ENCODE peak calls at places on chromosomes 1 and 21, in six cellular contexts. N is stomach, C is GM12878, K is AG09319, O is AG09309, D is cardiac fibroblast. Z is an unnamed sample.

GRCh38 chr1:232872738-232873137 is 67.5 kb downstream of the MAP10 start:
- DNase-seq in O (no peak), N (no peak), D (no peak), C (no peak), K (no peak), Z (no peak)

GRCh38 chr1:82330330-82330729 is 529.6 kb downstream of the ADGRL2 start:
- DNase-seq in C (no peak), D (no peak), K (no peak), O (no peak), N (no peak), Z (no peak)

GRCh38 chr1:226425431-226426031 is 17.6 kb upstream of the PARP1 start:
- DNase-seq in O (no peak), D (no peak), N (no peak), C (no peak), K (no peak), Z (no peak)

GRCh38 chr1:26785611-26786436 is 1.9 kb upstream of the PIGV start:
- DNase-seq in N (no peak), C (no peak), O (no peak), K (no peak), D (peak; percentile 38), Z (no peak)

GRCh38 chr1:53982034-53982761 is 35.8 kb downstream of the LDLRAD1 start:
- DNase-seq in K (no peak), C (no peak), O (no peak), N (no peak), D (peak; percentile 40), Z (no peak)

GRCh38 chr1:160032165-160032827 is 506 bp upstream of the PIGM start:
- DNase-seq in K (no peak), O (no peak), N (no peak), D (peak; percentile 6), C (no peak), Z (no peak)

GRCh38 chr1:228062812-228063211 is 19.7 kb upstream of the ARF1 start:
- DNase-seq in N (peak; percentile 23), D (no peak), C (no peak), O (no peak), K (no peak), Z (no peak)

GRCh38 chr1:176949033-176949662 is 215.4 kb downstream of the ASTN1 start:
- DNase-seq in O (no peak), K (no peak), N (peak; percentile 82), D (peak; percentile 7), C (no peak), Z (peak; percentile 25)

GRCh38 chr1:53530550-53530949 is 71.4 kb downstream of the DMRTB1 start:
- DNase-seq in C (no peak), D (no peak), K (no peak), N (no peak), O (no peak), Z (no peak)

GRCh38 chr1:184449916-184450315 is 63.1 kb downstream of the C1orf21 start:
- DNase-seq in D (no peak), N (no peak), K (no peak), C (no peak), O (no peak), Z (no peak)

GRCh38 chr1:70675737-70676156 is 264.7 kb downstream of the CTH start:
- DNase-seq in N (no peak), O (no peak), K (no peak), D (no peak), C (no peak), Z (no peak)

GRCh38 chr1:179955318-179955638 is 668 bp downstream of the CEP350 start:
- DNase-seq in C (no peak), D (peak; percentile 33), K (no peak), N (no peak), O (no peak), Z (no peak)

GRCh38 chr1:208230668-208231529 is 13.3 kb downstream of the PLXNA2 start:
- DNase-seq in K (no peak), C (no peak), D (no peak), O (no peak), N (no peak), Z (no peak)

GRCh38 chr1:38084700-38085099 is 38.1 kb upstream of the POU3F1 start:
- DNase-seq in O (no peak), D (no peak), N (no peak), C (no peak), K (no peak), Z (no peak)

GRCh38 chr21:29989634-29990234 is 49.9 kb upstream of the GRIK1 start:
- DNase-seq in K (no peak), C (no peak), D (no peak), O (no peak), N (no peak), Z (no peak)

GRCh38 chr1:180773210-180773865 is 139.4 kb upstream of the KIAA1614 start:
- DNase-seq in K (no peak), C (no peak), D (peak; percentile 79), N (no peak), O (no peak), Z (no peak)

GRCh38 chr1:69451196-69451595 is 116.5 kb upstream of the LRRC7 start:
- DNase-seq in D (no peak), O (no peak), C (no peak), K (no peak), N (no peak), Z (no peak)

GRCh38 chr1:116693759-116694482 is 26.4 kb upstream of the IGSF3 start:
- DNase-seq in D (peak; percentile 80), K (no peak), N (no peak), O (peak; percentile 46), C (no peak), Z (no peak)

GRCh38 chr1:207084701-207085180 is 3.9 kb upstream of the C4BPB start:
- DNase-seq in O (no peak), D (peak; percentile 71), C (no peak), K (peak; percentile 7), N (peak; percentile 57), Z (peak; percentile 49)

GRCh38 chr1:16172232-16172830 is 16.5 kb upstream of the EPHA2 start:
- DNase-seq in O (no peak), C (no peak), N (no peak), K (no peak), D (no peak), Z (no peak)

GRCh38 chr1:53376742-53377437 is 49.0 kb upstream of the LRP8 start:
- DNase-seq in D (no peak), C (no peak), K (no peak), N (peak; percentile 10), O (no peak), Z (no peak)

GRCh38 chr1:108000620-108001105 is 35.7 kb upstream of the VAV3 start:
- DNase-seq in C (no peak), D (peak; percentile 89), N (peak; percentile 64), K (no peak), O (no peak), Z (no peak)

GRCh38 chr1:61238371-61238689 is 156.0 kb downstream of the NFIA start:
- DNase-seq in C (no peak), O (no peak), N (no peak), D (no peak), K (no peak), Z (no peak)

GRCh38 chr21:35273331-35273730 is 224.2 kb upstream of the RUNX1 start:
- DNase-seq in D (no peak), N (peak; percentile 52), O (no peak), C (no peak), K (no peak), Z (no peak)

GRCh38 chr1:105485207-105485606 is 1571.3 kb upstream of the PRMT6 start:
- DNase-seq in D (peak; percentile 37), K (peak; percentile 62), O (peak; percentile 18), C (no peak), N (no peak), Z (no peak)

GRCh38 chr21:27094182-27094948 is 127.5 kb upstream of the ADAMTS5 start:
- DNase-seq in D (no peak), N (no peak), C (no peak), O (peak; percentile 38), K (no peak), Z (no peak)

GRCh38 chr1:197706593-197706992 is 68.7 kb downstream of the DENND1B start:
- DNase-seq in O (no peak), C (no peak), K (no peak), N (no peak), D (no peak), Z (no peak)

GRCh38 chr1:2541619-2542246 is 11.7 kb upstream of the HES5 start:
- DNase-seq in K (no peak), O (no peak), C (no peak), D (no peak), N (peak; percentile 71), Z (no peak)

GRCh38 chr1:178241837-178242236 is 147.9 kb downstream of the RASAL2 start:
- DNase-seq in D (peak; percentile 25), O (no peak), K (no peak), N (no peak), C (no peak), Z (no peak)
- TF ChIP-seq CTCF in D (peak; percentile 35), O (no peak), K (no peak), N (no peak), C (no peak), Z (no peak)

GRCh38 chr21:23016617-23017016 is 2018.4 kb downstream of the NCAM2 start:
- DNase-seq in O (no peak), K (no peak), D (no peak), N (no peak), C (no peak), Z (no peak)
- TF ChIP-seq CTCF in O (no peak), K (no peak), D (no peak), N (no peak), C (no peak), Z (no peak)

DNA sequence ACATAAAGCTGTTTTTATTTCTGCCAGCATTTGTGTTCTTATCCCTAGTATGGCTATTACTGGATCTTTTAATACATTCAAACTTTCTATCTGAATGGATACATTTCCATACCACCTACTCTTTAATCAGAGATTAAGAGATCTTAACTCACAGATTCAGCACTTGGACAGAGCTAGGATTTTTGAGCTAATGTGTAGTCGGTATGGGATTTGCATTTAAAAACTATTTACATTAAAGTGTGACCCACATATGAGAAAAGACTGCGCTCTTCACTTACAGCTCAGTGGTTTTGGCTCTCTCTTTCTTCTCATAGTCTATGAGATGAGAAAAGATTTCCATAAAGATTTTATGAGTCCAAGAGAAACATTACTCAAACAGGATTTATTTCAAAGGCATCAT is 16.4 kb downstream of the HMGB4 start:
- DNase-seq in D (no peak), O (peak; percentile 31), N (no peak), K (no peak), C (no peak), Z (no peak)
- TF ChIP-seq CTCF in D (no peak), O (no peak), N (no peak), K (no peak), C (no peak), Z (no peak)

GRCh38 chr1:79355073-79355472 is 348.5 kb upstream of the ADGRL4 start:
- DNase-seq in N (no peak), O (peak; percentile 35), C (no peak), K (peak; percentile 73), D (peak; percentile 68), Z (no peak)

GRCh38 chr1:79353224-79353623 is 346.7 kb upstream of the ADGRL4 start:
- DNase-seq in D (peak; percentile 84), K (no peak), C (no peak), N (peak; percentile 33), O (peak; percentile 62), Z (no peak)
- TF ChIP-seq CTCF in D (peak; percentile 57), K (peak; percentile 12), C (peak; percentile 40), N (peak; percentile 52), O (peak; percentile 59), Z (peak; percentile 52)

Z was measured in GM13977.